ENCODE peak calls at places on chromosomes 11 and 22, in four cellular contexts. R is hepatocyte; Q is trophoblast cell; Y is stimulated activated CD4-positive, alpha-beta T cell treated with anti-CD3 and anti-CD28 coated beads, Interleukin-1b, Interleukin-23, amount 100 ng/mL, for 1 hour. B is an unnamed sample.

GRCh38 chr11:21415566-21415965 is 746.2 kb downstream of the NELL1 start:
- DNase-seq in R (no peak), Q (no peak), Y (no peak), B (no peak)

GRCh38 chr11:58394195-58394594 is 12.5 kb downstream of the OR5B3 start:
- DNase-seq in R (no peak), Q (peak), Y (no peak), B (no peak)

GRCh38 chr11:125192194-125192593 is 27.6 kb downstream of the PKNOX2 start:
- DNase-seq in R (no peak), Q (no peak), Y (no peak), B (no peak)

GRCh38 chr22:36384766-36385400 is 2.9 kb downstream of the MYH9 start:
- DNase-seq in R (no peak), Q (no peak), Y (no peak), B (peak)

GRCh38 chr22:19526702-19527111 is 2.5 kb upstream of the CLDN5 start:
- DNase-seq in R (no peak), Q (no peak), Y (no peak), B (no peak)

GRCh38 chr11:86802601-86803051 is 2.3 kb downstream of the PRSS23 start:
- DNase-seq in R (peak), Q (no peak), Y (no peak), B (no peak)

GRCh38 chr22:38831166-38831945 is 12.5 kb downstream of the NPTXR start:
- DNase-seq in R (no peak), Q (peak), Y (no peak), B (no peak)

GRCh38 chr11:85725510-85726258 is 39.7 kb upstream of the CCDC89 start:
- DNase-seq in R (peak), Q (no peak), Y (no peak), B (no peak)

GRCh38 chr11:17526326-17526725 is 17.9 kb downstream of the USH1C start:
- DNase-seq in R (no peak), Q (no peak), Y (no peak), B (no peak)

GRCh38 chr11:122872046-122872445 is 10.5 kb upstream of the JHY start:
- DNase-seq in R (no peak), Q (peak), Y (no peak), B (no peak)

GRCh38 chr22:49380095-49380827 is 447.4 kb downstream of the BRD1 start:
- DNase-seq in R (no peak), Q (no peak), Y (no peak), B (no peak)

GRCh38 chr11:8287297-8288070 is 23.8 kb upstream of the LMO1 start:
- DNase-seq in R (no peak), Q (no peak), Y (no peak), B (no peak)

GRCh38 chr11:120128392-120129172 is 9.3 kb downstream of the TRIM29 start:
- DNase-seq in R (peak), Q (peak), Y (no peak), B (no peak)

GRCh38 chr11:117179048-117179999 is 781 bp downstream of the SIDT2 start:
- DNase-seq in R (peak), Q (no peak), Y (no peak), B (peak)

GRCh38 chr22:23072911-23073491 is 2.7 kb downstream of the GNAZ start:
- DNase-seq in R (no peak), Q (peak), Y (no peak), B (no peak)

GRCh38 chr11:44338031-44338430 is 28.1 kb upstream of the ALX4 start:
- DNase-seq in R (no peak), Q (no peak), Y (no peak), B (no peak)

GRCh38 chr22:21981874-21982273 is 713 bp downstream of the TOP3B start:
- DNase-seq in R (no peak), Q (no peak), Y (no peak), B (no peak)

GRCh38 chr22:50206599-50206998 is 5.8 kb downstream of the SELENOO start:
- DNase-seq in R (peak), Q (peak), Y (no peak), B (no peak)

GRCh38 chr22:27630754-27631153 is 170.8 kb downstream of the MN1 start:
- DNase-seq in R (no peak), Q (no peak), Y (no peak), B (no peak)

GRCh38 chr11:67649634-67650540 is 643 bp downstream of the ACY3 start:
- DNase-seq in R (no peak), Q (no peak), Y (no peak), B (no peak)

GRCh38 chr11:73335204-73335923 is 27.3 kb downstream of the ARHGEF17 start:
- DNase-seq in R (peak), Q (peak), Y (peak), B (peak)

GRCh38 chr22:27220349-27220748 is 563.0 kb downstream of the MIAT start:
- DNase-seq in R (peak), Q (no peak), Y (no peak), B (no peak)

GRCh38 chr11:84800755-84801346 is 826.3 kb downstream of the DLG2 start:
- DNase-seq in R (peak), Q (peak), Y (no peak), B (no peak)

GRCh38 chr22:30813936-30814335 is 119.3 kb downstream of the OSBP2 start:
- DNase-seq in R (no peak), Q (no peak), Y (no peak), B (no peak)

GRCh38 chr11:5591613-5592012 is 4.8 kb upstream of the TRIM6 start:
- DNase-seq in R (no peak), Q (peak), Y (no peak), B (no peak)

GRCh38 chr22:36548606-36549005 is 19.6 kb upstream of the EIF3D start:
- DNase-seq in R (no peak), Q (no peak), Y (no peak), B (no peak)

GRCh38 chr11:59767212-59767611 is 12.0 kb downstream of the STX3 start:
- DNase-seq in R (peak), Q (no peak), Y (no peak), B (no peak)

GRCh38 chr22:43000441-43001175 is 14.3 kb downstream of the PACSIN2 start:
- DNase-seq in R (no peak), Q (no peak), Y (no peak), B (no peak)

GRCh38 chr22:22201185-22201924 is 43.2 kb upstream of the VPREB1 start:
- DNase-seq in R (no peak), Q (no peak), Y (no peak), B (peak)

GRCh38 chr11:1301220-1302000 is 8.0 kb downstream of the TOLLIP start:
- DNase-seq in R (no peak), Q (no peak), Y (no peak), B (no peak)

GRCh38 chr11:114197799-114198500 is 98.2 kb upstream of the NNMT start:
- DNase-seq in R (peak), Q (no peak), Y (no peak), B (no peak)

GRCh38 chr11:130106381-130106780 is 36.7 kb downstream of the APLP2 start:
- DNase-seq in R (no peak), Q (no peak), Y (no peak), B (no peak)

GRCh38 chr11:70630816-70631623 is 232.7 kb downstream of the CTTN start:
- DNase-seq in R (no peak), Q (no peak), Y (no peak), B (no peak)

GRCh38 chr11:112776834-112777793 is 184.1 kb upstream of the NCAM1 start:
- DNase-seq in R (peak), Q (no peak), Y (no peak), B (no peak)

GRCh38 chr22:47836957-47837356 is 1074.5 kb downstream of the TBC1D22A start:
- DNase-seq in R (peak), Q (no peak), Y (no peak), B (no peak)

B was measured in T follicular helper cell.